ENCODE peak calls at places on chromosomes 2 and 18, in ten cellular contexts. H is CD4-positive, alpha-beta memory T cell; O is thyroid gland; U is right cardiac atrium; S is adrenal gland; C is HCT116; J is tibial nerve; R is astrocyte; D is aorta; Y is cardiac muscle cell. G is an unnamed sample.

GRCh38 chr18:12861637-12862036 is 22.4 kb downstream of the PTPN2 start:
- DNase-seq in H (no peak), O (no peak), U (no peak), S (no peak), C (no peak), J (no peak), R (no peak), D (no peak), Y (no peak), G (no peak)

GRCh38 chr2:80053522-80054338 is 250.8 kb downstream of the LRRTM1 start:
- DNase-seq in H (no peak), O (no peak), U (no peak), S (no peak), C (no peak), J (no peak), R (no peak), D (no peak), Y (no peak), G (peak; percentile 24)

GRCh38 chr18:74595425-74595824 is 2.2 kb upstream of the ZNF407 start:
- DNase-seq in H (no peak), O (no peak), U (no peak), S (no peak), C (no peak), J (no peak), R (no peak), D (no peak), Y (no peak), G (no peak)

GRCh38 chr2:9310827-9311226 is 104.2 kb downstream of the ASAP2 start:
- DNase-seq in H (no peak), O (no peak), U (no peak), S (no peak), C (no peak), J (no peak), R (peak; percentile 54), D (no peak), Y (no peak), G (peak; percentile 41)

GRCh38 chr2:211331736-211332135 is 775.3 kb downstream of the CPS1 start:
- DNase-seq in H (no peak), O (no peak), U (no peak), S (no peak), C (no peak), J (no peak), R (no peak), D (no peak), Y (no peak), G (no peak)

GRCh38 chr18:51537487-51537886 is 340.0 kb upstream of the MEX3C start:
- DNase-seq in H (no peak), O (peak; percentile 28), U (peak; percentile 55), S (peak; percentile 24), C (no peak), J (no peak), R (no peak), D (no peak), Y (peak; percentile 85), G (peak; percentile 73)

GRCh38 chr18:39732918-39733317 is 2167.3 kb upstream of the CELF4 start:
- DNase-seq in H (no peak), O (no peak), U (no peak), S (no peak), C (no peak), J (no peak), R (no peak), D (no peak), Y (no peak), G (peak; percentile 3)

GRCh38 chr2:129443235-129443884 is 536.1 kb upstream of the RAB6C start:
- DNase-seq in H (no peak), O (no peak), U (no peak), S (no peak), C (peak; percentile 60), J (no peak), R (no peak), D (no peak), Y (no peak), G (no peak)

GRCh38 chr18:45757005-45757404 is 33.0 kb downstream of the SLC14A1 start:
- DNase-seq in H (no peak), O (no peak), U (no peak), S (no peak), C (no peak), J (no peak), R (no peak), D (no peak), Y (no peak), G (no peak)

GRCh38 chr2:231221761-231222160 is 23.3 kb downstream of the ARMC9 start:
- DNase-seq in H (no peak), O (no peak), U (no peak), S (no peak), C (no peak), J (no peak), R (no peak), D (no peak), Y (no peak), G (no peak)

GRCh38 chr2:119219873-119220272 is 3.8 kb upstream of the STEAP3 start:
- DNase-seq in H (no peak), O (no peak), U (no peak), S (no peak), C (no peak), J (no peak), R (no peak), D (no peak), Y (peak; percentile 36), G (no peak)

GRCh38 chr2:74893332-74893731 is 59.4 kb downstream of the HK2 start:
- DNase-seq in H (no peak), O (no peak), U (no peak), S (no peak), C (no peak), J (no peak), R (peak; percentile 82), D (no peak), Y (peak; percentile 83), G (no peak)

GRCh38 chr18:31065036-31065773 is 22.7 kb upstream of the DSC3 start:
- DNase-seq in H (no peak), O (peak; percentile 27), U (no peak), S (no peak), C (no peak), J (no peak), R (no peak), D (no peak), Y (no peak), G (no peak)

GRCh38 chr2:174492963-174493431 is 6.2 kb upstream of the GPR155 start:
- DNase-seq in H (peak; percentile 76), O (peak; percentile 10), U (no peak), S (peak; percentile 17), C (no peak), J (no peak), R (no peak), D (peak; percentile 42), Y (no peak), G (peak; percentile 67)

GRCh38 chr2:96153991-96154431 is 8.8 kb upstream of the DUSP2 start:
- DNase-seq in H (no peak), O (no peak), U (no peak), S (no peak), C (no peak), J (no peak), R (no peak), D (no peak), Y (no peak), G (no peak)

GRCh38 chr2:73291093-73291460 is 2.3 kb downstream of the EGR4 start:
- DNase-seq in H (peak; percentile 66), O (peak; percentile 55), U (peak; percentile 77), S (peak; percentile 62), C (no peak), J (no peak), R (peak; percentile 36), D (peak; percentile 69), Y (peak; percentile 66), G (peak; percentile 45)

GRCh38 chr2:24920813-24921441 is 890 bp upstream of the ADCY3 start:
- DNase-seq in H (peak; percentile 13), O (no peak), U (no peak), S (no peak), C (no peak), J (no peak), R (no peak), D (no peak), Y (no peak), G (peak; percentile 41)
- H3K4me3 ChIP-seq in H (no peak overlapping the region), O (peak overlapping the region; percentile 59), U (peak overlapping the region; percentile 95), S (no peak overlapping the region), C (peak overlapping the region; percentile 66), J (peak overlapping the region; percentile 87), R (peak overlapping the region; percentile 55), D (peak overlapping the region; percentile 84), Y (peak overlapping the region; percentile 56), G (peak overlapping the region; percentile 76)

GRCh38 chr2:29033172-29033571 is 41.2 kb downstream of the PCARE start:
- DNase-seq in H (no peak), O (peak; percentile 25), U (no peak), S (no peak), C (no peak), J (no peak), R (peak; percentile 70), D (no peak), Y (peak; percentile 46), G (no peak)
- H3K27ac ChIP-seq in H (no peak overlapping the region), O (no peak overlapping the region), U (no peak overlapping the region), S (no peak overlapping the region), C (no peak overlapping the region), J (no peak overlapping the region), R (no peak overlapping the region), D (no peak overlapping the region), Y (no peak overlapping the region), G (no peak overlapping the region)

DNA sequence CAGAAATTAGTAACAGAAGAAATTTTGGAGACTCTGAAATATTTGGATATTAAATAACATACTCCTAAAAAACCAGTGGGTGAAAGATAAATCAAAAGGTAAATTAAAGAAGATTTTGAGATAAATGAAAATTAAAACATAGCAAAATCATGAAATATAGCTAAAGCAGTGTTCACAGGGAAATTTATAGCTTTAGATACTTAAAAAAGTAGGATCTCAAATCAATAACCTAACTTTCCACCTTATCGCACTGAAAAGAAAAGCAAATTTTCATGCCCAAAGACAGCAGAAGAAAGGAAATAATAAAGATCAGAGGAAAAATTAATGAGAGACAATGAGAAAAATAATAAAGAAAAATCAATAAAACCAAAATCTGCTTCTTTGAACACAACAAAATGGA is 135.1 kb upstream of the KLF7 start:
- DNase-seq in H (no peak), O (no peak), U (no peak), S (no peak), C (no peak), J (no peak), R (no peak), D (no peak), Y (no peak), G (no peak)
- H3K9me3 ChIP-seq in H (no peaks in the 10 kb centered on the region), O (no peaks in the 10 kb centered on the region), U (no peaks in the 10 kb centered on the region), S (no peaks in the 10 kb centered on the region), C (no peaks in the 10 kb centered on the region), J (peaks cover 9% of the 10 kb centered on the region), R (no peaks in the 10 kb centered on the region), D (no peaks in the 10 kb centered on the region), Y (no peaks in the 10 kb centered on the region), G (no peaks in the 10 kb centered on the region)

DNA sequence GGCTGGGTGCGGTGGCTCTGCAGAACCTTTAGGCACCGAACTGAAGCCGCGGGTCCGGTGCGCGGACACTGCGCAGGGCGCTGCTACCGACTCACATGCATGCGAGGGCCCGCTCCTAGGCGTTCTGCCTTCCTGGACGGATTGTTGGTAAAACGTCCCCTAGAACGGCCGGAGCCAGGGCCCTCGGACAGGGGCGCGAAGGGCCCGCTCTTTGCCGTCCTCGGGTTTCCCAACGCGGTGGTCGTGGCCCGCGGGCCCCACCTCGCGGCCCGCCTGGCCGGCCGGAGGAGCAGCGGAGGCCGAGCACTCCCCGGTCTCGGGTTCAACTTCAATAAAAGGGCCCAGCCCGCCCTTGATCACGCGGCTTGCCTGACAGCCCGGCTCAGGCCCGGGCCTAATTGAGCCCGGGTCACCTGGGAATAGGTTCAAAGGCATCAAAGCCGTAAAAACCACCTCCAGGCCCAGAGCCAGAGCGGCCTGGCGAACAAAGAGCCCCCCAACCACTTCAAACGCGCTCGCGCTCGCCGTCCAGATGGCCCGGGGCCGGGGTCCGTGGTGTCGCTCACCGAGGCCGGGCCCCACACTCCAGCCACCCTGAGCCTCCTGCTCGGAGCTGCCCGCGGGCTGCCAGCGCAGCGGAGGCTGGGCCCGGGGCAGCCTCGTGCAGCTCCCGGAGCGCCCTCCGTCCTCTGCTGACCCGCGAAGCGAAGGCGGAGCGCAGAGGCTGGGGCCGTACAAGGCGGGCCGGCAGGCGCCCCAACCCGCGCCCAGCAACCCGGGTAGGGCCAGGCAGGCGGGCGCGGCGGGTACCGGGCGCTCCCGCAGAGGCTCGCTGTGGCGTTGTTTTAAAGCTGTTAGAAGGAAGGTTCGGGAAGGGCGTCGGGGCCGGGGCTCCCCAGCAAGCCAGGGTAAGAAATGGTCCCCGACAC is 1.1 kb upstream of the TWIST2 start:
- DNase-seq in H (no peak), O (no peak), U (no peak), S (no peak), C (no peak), J (no peak), R (peak; percentile 35), D (no peak), Y (peak; percentile 67), G (no peak)
- H3K4me3 ChIP-seq in H (no peak overlapping the region), O (peak overlapping the region; percentile 37), U (peak overlapping the region; percentile 61), S (no peak overlapping the region), C (no peak overlapping the region), J (peak overlapping the region; percentile 41), R (peak overlapping the region; percentile 93), D (peak overlapping the region; percentile 68), Y (no peak overlapping the region), G (no peak overlapping the region)

G was measured in small intestine.